ENCODE peak calls at places on chromosomes 11 and 22, in seven cellular contexts. Z, O, D, K, R, N and Y are unnamed samples.

GRCh38 chr22:44685384-44686056 is 16.5 kb upstream of the PRR5 start:
- DNase-seq in Z (peak), O (no peak), D (peak), K (peak), R (peak), N (no peak), Y (no peak)

GRCh38 chr11:69832561-69833413 is 13.6 kb upstream of the FGF3 start:
- DNase-seq in Z (no peak), O (no peak), D (no peak), K (peak), R (no peak), N (no peak), Y (no peak)

GRCh38 chr11:107275632-107276031 is 182.0 kb downstream of the CWF19L2 start:
- DNase-seq in Z (no peak), O (no peak), D (no peak), K (no peak), R (no peak), N (no peak), Y (no peak)

GRCh38 chr11:60924110-60924905 is at the start of gene TMEM132A:
- DNase-seq in Z (peak), O (peak), D (peak), K (peak), R (peak), N (no peak), Y (peak)

GRCh38 chr11:28618426-28618825 is 510.2 kb downstream of the METTL15 start:
- DNase-seq in Z (no peak), O (no peak), D (peak), K (no peak), R (no peak), N (no peak), Y (no peak)

GRCh38 chr11:130624946-130625345 is 176.5 kb downstream of the ADAMTS15 start:
- DNase-seq in Z (peak), O (no peak), D (no peak), K (no peak), R (no peak), N (no peak), Y (no peak)

GRCh38 chr11:134405436-134405835 is 6.6 kb downstream of the B3GAT1 start:
- DNase-seq in Z (no peak), O (no peak), D (no peak), K (no peak), R (no peak), N (no peak), Y (no peak)

GRCh38 chr11:92227233-92227593 is 2.6 kb downstream of the FAT3 start:
- DNase-seq in Z (no peak), O (peak), D (no peak), K (peak), R (peak), N (no peak), Y (no peak)

GRCh38 chr11:2590131-2590950 is 109.5 kb downstream of the KCNQ1OT1 start:
- DNase-seq in Z (no peak), O (no peak), D (no peak), K (no peak), R (no peak), N (no peak), Y (no peak)

GRCh38 chr11:95375881-95376280 is 144.9 kb upstream of the SESN3 start:
- DNase-seq in Z (peak), O (no peak), D (peak), K (no peak), R (no peak), N (no peak), Y (no peak)

GRCh38 chr11:35771722-35772121 is 109.1 kb downstream of the TRIM44 start:
- DNase-seq in Z (no peak), O (no peak), D (no peak), K (no peak), R (peak), N (no peak), Y (no peak)

GRCh38 chr22:30371981-30372380 is 15.2 kb downstream of the CCDC157 start:
- DNase-seq in Z (no peak), O (no peak), D (no peak), K (peak), R (no peak), N (no peak), Y (no peak)

GRCh38 chr11:7004482-7004881 is 15.7 kb downstream of the ZNF214 start:
- DNase-seq in Z (peak), O (no peak), D (peak), K (no peak), R (no peak), N (no peak), Y (peak)

GRCh38 chr11:2599561-2600189 is 100.1 kb downstream of the KCNQ1OT1 start:
- DNase-seq in Z (no peak), O (no peak), D (no peak), K (peak), R (peak), N (no peak), Y (no peak)

GRCh38 chr11:48013269-48013901 is 33.0 kb downstream of the PTPRJ start:
- DNase-seq in Z (peak), O (no peak), D (peak), K (no peak), R (no peak), N (no peak), Y (no peak)

GRCh38 chr11:29432719-29433325 is 584.0 kb downstream of the KCNA4 start:
- DNase-seq in Z (peak), O (no peak), D (peak), K (no peak), R (peak), N (no peak), Y (peak)

GRCh38 chr11:1702506-1702905 is 5.5 kb downstream of the KRTAP5-6 start:
- DNase-seq in Z (no peak), O (no peak), D (no peak), K (no peak), R (no peak), N (no peak), Y (no peak)

GRCh38 chr22:26360169-26360885 is 68.7 kb upstream of the ASPHD2 start:
- DNase-seq in Z (peak), O (peak), D (peak), K (peak), R (peak), N (peak), Y (peak)

GRCh38 chr22:32836286-32836859 is 34.9 kb downstream of the TIMP3 start:
- DNase-seq in Z (no peak), O (no peak), D (peak), K (no peak), R (peak), N (no peak), Y (no peak)

GRCh38 chr22:38953091-38953490 is 4.3 kb upstream of the APOBEC3A start:
- DNase-seq in Z (no peak), O (no peak), D (no peak), K (no peak), R (no peak), N (no peak), Y (no peak)

GRCh38 chr22:48740086-48740730 is 1087.5 kb downstream of the BRD1 start:
- DNase-seq in Z (no peak), O (no peak), D (no peak), K (peak), R (no peak), N (no peak), Y (no peak)

GRCh38 chr11:10627306-10627705 is 58.8 kb upstream of the LYVE1 start:
- DNase-seq in Z (no peak), O (no peak), D (no peak), K (no peak), R (no peak), N (no peak), Y (no peak)

GRCh38 chr11:66579017-66579606 is 10.7 kb upstream of the CTSF start:
- DNase-seq in Z (peak), O (peak), D (peak), K (peak), R (peak), N (no peak), Y (peak)

GRCh38 chr11:2137202-2138071 is 1.8 kb downstream of the IGF2 start:
- DNase-seq in Z (peak), O (peak), D (peak), K (peak), R (peak), N (no peak), Y (peak)

GRCh38 chr11:120524536-120525085 is 13.1 kb downstream of the GRIK4 start:
- DNase-seq in Z (no peak), O (no peak), D (no peak), K (no peak), R (no peak), N (no peak), Y (no peak)

GRCh38 chr22:17607891-17608521 is 20.5 kb downstream of the ATP6V1E1 start:
- DNase-seq in Z (no peak), O (no peak), D (peak), K (no peak), R (no peak), N (no peak), Y (peak)

GRCh38 chr22:37198290-37199102 is 10.4 kb upstream of the C1QTNF6 start:
- DNase-seq in Z (peak), O (peak), D (peak), K (peak), R (peak), N (no peak), Y (peak)

GRCh38 chr11:121652982-121653381 is 200.2 kb upstream of the SORL1-AS1 start:
- DNase-seq in Z (no peak), O (no peak), D (no peak), K (no peak), R (peak), N (no peak), Y (no peak)

GRCh38 chr22:36097880-36098279 is 62.7 kb downstream of the APOL3 start:
- DNase-seq in Z (no peak), O (no peak), D (no peak), K (no peak), R (no peak), N (no peak), Y (no peak)

GRCh38 chr11:134036484-134037092 is 32.3 kb upstream of the JAM3 start:
- DNase-seq in Z (peak), O (no peak), D (no peak), K (peak), R (peak), N (no peak), Y (no peak)

GRCh38 chr11:15667127-15667725 is 552.5 kb downstream of the INSC start:
- DNase-seq in Z (peak), O (no peak), D (peak), K (no peak), R (no peak), N (no peak), Y (no peak)

GRCh38 chr11:130313383-130314183 is 1.1 kb downstream of the ZBTB44 start:
- DNase-seq in Z (peak), O (no peak), D (peak), K (no peak), R (peak), N (no peak), Y (peak)

GRCh38 chr22:26724414-26724813 is 67.0 kb downstream of the MIAT start:
- DNase-seq in Z (no peak), O (no peak), D (no peak), K (no peak), R (no peak), N (no peak), Y (no peak)

GRCh38 chr11:124108158-124108557 is 7.1 kb upstream of the VWA5A start:
- DNase-seq in Z (peak), O (no peak), D (peak), K (peak), R (peak), N (no peak), Y (peak)

GRCh38 chr22:42695294-42695693 is 25.4 kb downstream of the A4GALT start:
- DNase-seq in Z (no peak), O (no peak), D (no peak), K (no peak), R (no peak), N (no peak), Y (no peak)

GRCh38 chr11:96074551-96075309 is 150.8 kb upstream of the MTMR2 start:
- DNase-seq in Z (no peak), O (no peak), D (no peak), K (no peak), R (no peak), N (no peak), Y (no peak)

GRCh38 chr11:67374571-67375276 is 1.3 kb upstream of the CLCF1 start:
- DNase-seq in Z (no peak), O (no peak), D (no peak), K (no peak), R (no peak), N (no peak), Y (no peak)

GRCh38 chr11:84437129-84438123 is 1151.3 kb upstream of the CCDC90B start:
- DNase-seq in Z (no peak), O (peak), D (no peak), K (peak), R (peak), N (peak), Y (no peak)

GRCh38 chr11:11076276-11076675 is 218.4 kb upstream of the ZBED5 start:
- DNase-seq in Z (peak), O (no peak), D (no peak), K (no peak), R (peak), N (no peak), Y (peak)

GRCh38 chr11:111387318-111387863 is 8.3 kb upstream of the POU2AF1 start:
- DNase-seq in Z (no peak), O (no peak), D (no peak), K (no peak), R (no peak), N (no peak), Y (no peak)

GRCh38 chr11:111382451-111382850 is 3.4 kb upstream of the POU2AF1 start:
- DNase-seq in Z (no peak), O (no peak), D (no peak), K (no peak), R (no peak), N (no peak), Y (no peak)

GRCh38 chr11:111386611-111387150 is 7.6 kb upstream of the POU2AF1 start:
- DNase-seq in Z (no peak), O (no peak), D (no peak), K (no peak), R (no peak), N (no peak), Y (peak)

GRCh38 chr11:111388431-111388830 is 9.4 kb upstream of the POU2AF1 start:
- DNase-seq in Z (no peak), O (no peak), D (no peak), K (no peak), R (no peak), N (no peak), Y (no peak)

GRCh38 chr11:111384494-111384893 is 5.4 kb upstream of the POU2AF1 start:
- DNase-seq in Z (no peak), O (no peak), D (peak), K (no peak), R (no peak), N (no peak), Y (peak)
- H3K9ac ChIP-seq in Z (no peak), O (no peak), D (no peak), K (no peak), R (no peak), N (no peak), Y (no peak)

GRCh38 chr11:43360361-43361032 is 1.8 kb downstream of the TTC17 start:
- DNase-seq in Z (peak), O (no peak), D (peak), K (no peak), R (no peak), N (no peak), Y (no peak)
- H2BK120ac ChIP-seq in Z (no peak), O (no peak), D (no peak), K (no peak), R (no peak), N (no peak), Y (no peak)

DNA sequence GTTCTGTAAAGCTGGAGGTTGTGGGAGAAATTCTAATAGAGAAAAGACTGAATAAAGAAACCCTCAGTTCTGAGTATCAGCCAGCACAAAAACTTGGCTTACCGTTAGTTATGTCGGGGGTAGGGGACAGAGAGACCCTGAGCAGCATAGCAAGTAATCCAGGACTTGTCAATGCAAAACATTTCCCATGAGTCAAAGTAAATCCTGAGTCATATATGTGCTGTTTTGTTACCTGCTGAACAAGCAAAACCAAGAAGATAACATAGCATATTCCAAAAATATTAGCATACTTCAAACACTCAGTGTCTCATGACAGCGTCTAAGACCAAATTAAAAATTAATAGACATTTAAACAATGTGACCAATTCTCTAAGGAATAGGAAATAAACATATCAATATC is 75.1 kb upstream of the LUZP2 start:
- DNase-seq in Z (no peak), O (no peak), D (peak), K (no peak), R (peak), N (no peak), Y (no peak)
- H4K8ac ChIP-seq in Z (no peak), O (no peak), D (no peak), K (no peak), R (no peak), N (no peak), Y (peak)

DNA sequence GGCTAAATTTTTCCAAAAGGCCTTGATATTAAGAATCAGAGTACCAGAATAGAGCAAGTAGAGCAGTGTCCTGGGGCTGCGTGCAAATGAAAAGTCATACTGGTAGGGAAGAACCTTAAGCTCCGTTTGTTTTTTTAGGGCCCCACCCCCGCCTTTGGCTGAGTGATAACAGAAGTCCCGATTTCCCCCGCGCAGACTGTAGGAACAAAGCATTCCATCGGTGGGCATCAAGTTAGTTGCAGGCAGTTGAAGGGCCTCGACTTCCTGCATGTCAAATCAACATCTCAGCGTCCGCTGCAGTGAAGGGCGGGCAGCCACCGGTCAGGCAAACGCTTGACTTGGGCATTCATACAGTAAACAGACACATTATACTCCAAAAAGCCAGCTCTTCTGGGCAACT is 11.8 kb downstream of the LRP4 start:
- DNase-seq in Z (peak), O (no peak), D (peak), K (peak), R (peak), N (peak), Y (no peak)
- H3K9ac ChIP-seq in Z (no peak), O (no peak), D (no peak), K (no peak), R (peak), N (no peak), Y (no peak)

GRCh38 chr11:58531865-58532341 is 24.0 kb upstream of the OR5B21 start:
- DNase-seq in Z (no peak), O (no peak), D (no peak), K (no peak), R (no peak), N (no peak), Y (no peak)
- H2BK120ac ChIP-seq in Z (no peak), O (no peak), D (no peak), K (no peak), R (no peak), N (no peak), Y (no peak)

GRCh38 chr11:132343445-132343844 is 973.0 kb downstream of the NTM start:
- DNase-seq in Z (no peak), O (no peak), D (no peak), K (no peak), R (no peak), N (no peak), Y (no peak)
- H4K8ac ChIP-seq in Z (no peak), O (no peak), D (no peak), K (no peak), R (no peak), N (no peak), Y (no peak)

GRCh38 chr11:77416357-77416756 is 57.5 kb downstream of the PAK1 start:
- DNase-seq in Z (no peak), O (no peak), D (no peak), K (no peak), R (no peak), N (no peak), Y (no peak)
- H3K9ac ChIP-seq in Z (no peak), O (no peak), D (no peak), K (no peak), R (no peak), N (no peak), Y (no peak)

DNA sequence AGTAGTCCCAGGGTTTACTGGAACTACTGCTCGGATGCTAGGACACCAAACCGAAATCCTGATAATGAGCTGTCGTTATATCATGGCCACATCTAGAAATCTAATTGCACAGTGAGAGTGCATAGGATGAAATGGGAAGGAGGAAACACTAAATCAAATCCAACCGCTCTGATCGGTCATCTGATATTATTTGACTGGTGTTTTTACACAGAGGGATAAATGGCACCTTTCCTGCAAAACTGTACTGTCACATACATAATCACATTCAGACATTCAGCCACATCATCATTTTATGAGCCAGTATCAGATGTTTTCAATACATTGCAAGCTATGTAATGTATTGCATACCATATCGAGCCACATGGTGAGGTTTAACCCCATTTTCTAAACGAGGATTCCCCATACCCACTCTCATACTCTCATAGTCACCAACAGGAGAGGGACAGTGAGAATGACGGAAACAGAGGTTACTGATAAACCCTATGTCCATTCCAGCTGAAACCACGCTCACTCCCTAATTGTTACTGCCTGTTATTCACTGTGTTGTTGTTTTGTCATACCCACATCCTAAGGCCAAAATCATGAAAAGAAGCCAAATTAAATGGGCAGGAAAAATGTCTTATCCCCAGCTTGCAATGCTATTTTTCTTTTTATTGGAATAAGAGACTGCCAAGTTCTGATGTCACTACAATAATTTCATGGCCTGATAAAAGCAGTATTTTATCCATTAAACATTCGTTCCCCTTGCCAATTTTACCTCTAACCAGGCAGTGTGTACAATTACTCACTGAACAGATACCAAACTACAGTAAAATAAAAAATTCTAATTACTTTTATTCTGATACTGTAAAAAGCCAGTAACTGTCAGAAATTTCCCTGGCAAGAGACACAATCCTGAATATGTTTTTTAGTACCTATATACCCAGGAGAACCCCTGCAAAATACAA is 9.1 kb downstream of the CDON start:
- DNase-seq in Z (no peak), O (no peak), D (no peak), K (no peak), R (no peak), N (no peak), Y (no peak)
- H2BK120ac ChIP-seq in Z (no peak), O (no peak), D (no peak), K (no peak), R (no peak), N (no peak), Y (no peak)

GRCh38 chr22:50057868-50058311 is at the start of gene TTLL8:
- DNase-seq in Z (no peak), O (no peak), D (no peak), K (peak), R (no peak), N (no peak), Y (no peak)
- H4K8ac ChIP-seq in Z (peak), O (no peak), D (no peak), K (no peak), R (no peak), N (peak), Y (peak)

GRCh38 chr11:19347911-19348310 is 107.2 kb upstream of the E2F8 start:
- DNase-seq in Z (no peak), O (no peak), D (no peak), K (no peak), R (peak), N (no peak), Y (no peak)

GRCh38 chr11:19349340-19350025 is 108.7 kb upstream of the E2F8 start:
- DNase-seq in Z (no peak), O (no peak), D (no peak), K (no peak), R (no peak), N (no peak), Y (no peak)

GRCh38 chr11:19345519-19345847 is 104.7 kb upstream of the E2F8 start:
- DNase-seq in Z (no peak), O (peak), D (no peak), K (peak), R (peak), N (no peak), Y (no peak)

GRCh38 chr11:19344661-19345518 is 104.1 kb upstream of the E2F8 start:
- DNase-seq in Z (peak), O (peak), D (peak), K (peak), R (peak), N (no peak), Y (peak)

GRCh38 chr11:19345848-19346681 is 105.3 kb upstream of the E2F8 start:
- DNase-seq in Z (peak), O (peak), D (no peak), K (no peak), R (peak), N (no peak), Y (no peak)
- H3K9ac ChIP-seq in Z (peak), O (peak), D (no peak), K (no peak), R (peak), N (no peak), Y (no peak)